ENCODE peak calls at places on chromosomes 12 and 14, in six cellular contexts. N is astrocyte of the hippocampus; X is IMR-90; I is stimulated activated CD8-positive, alpha-beta memory T cell treated with anti-CD3 and anti-CD28 coated beads, Interleukin-4, amount 100 ng/mL, for 48 hours; A is stimulated activated naive CD8-positive, alpha-beta T cell treated with anti-CD3 and anti-CD28 coated beads, Interleukin-15, Interleukin-2, amounts not matched to agents 100 U/mL and 50 U/mL, for 24 hours; Z is activated T-helper 1 cell treated with Interleukin-2 at 50 U/mL for 16 hours. V is an unnamed sample.
A peak's percentile ranks its signal among the peaks of the same experiment; 100 is the strongest.

GRCh38 chr12:100528471-100529139 is 44.9 kb upstream of the GAS2L3 start:
- DNase-seq in N (no peak), X (no peak), I (no peak), A (no peak), Z (no peak), V (peak; percentile 92)

GRCh38 chr12:28710882-28711281 is 438.2 kb upstream of the FAR2 start:
- DNase-seq in N (peak; percentile 76), X (peak; percentile 93), I (no peak), A (no peak), Z (no peak), V (peak; percentile 33)

GRCh38 chr14:22410497-22410896 is 178.5 kb downstream of the DAD1 start:
- DNase-seq in N (no peak), X (no peak), I (no peak), A (no peak), Z (no peak), V (no peak)

GRCh38 chr12:19737019-19737418 is 297.7 kb downstream of the AEBP2 start:
- DNase-seq in N (no peak), X (no peak), I (no peak), A (no peak), Z (no peak), V (no peak)

GRCh38 chr14:80388980-80389711 is 177.8 kb upstream of the DIO2 start:
- DNase-seq in N (peak; percentile 93), X (peak; percentile 92), I (no peak), A (no peak), Z (no peak), V (peak; percentile 96)

GRCh38 chr14:106347890-106348755 is 821.7 kb downstream of the TMEM121 start:
- DNase-seq in N (no peak), X (no peak), I (no peak), A (no peak), Z (no peak), V (no peak)

GRCh38 chr14:95460647-95461478 is 55.6 kb downstream of the SYNE3 start:
- DNase-seq in N (peak; percentile 93), X (peak; percentile 79), I (no peak), A (no peak), Z (no peak), V (peak; percentile 87)

GRCh38 chr12:75998292-75999063 is 33.1 kb downstream of the PHLDA1 start:
- DNase-seq in N (no peak), X (no peak), I (no peak), A (no peak), Z (no peak), V (peak; percentile 81)

GRCh38 chr12:108635201-108635996 is 1.7 kb upstream of the SELPLG start:
- DNase-seq in N (peak; percentile 51), X (peak; percentile 41), I (peak; percentile 68), A (peak; percentile 64), Z (no peak), V (no peak)

GRCh38 chr12:98238513-98238912 is 276.9 kb upstream of the TMPO start:
- DNase-seq in N (peak; percentile 57), X (peak; percentile 29), I (no peak), A (no peak), Z (no peak), V (no peak)

GRCh38 chr12:15883536-15883935 is 1.3 kb downstream of the STRAP start:
- DNase-seq in N (peak; percentile 26), X (peak; percentile 20), I (no peak), A (no peak), Z (no peak), V (no peak)

GRCh38 chr14:33810308-33810707 is 140.6 kb downstream of the EGLN3 start:
- DNase-seq in N (no peak), X (no peak), I (no peak), A (no peak), Z (no peak), V (no peak)

GRCh38 chr12:104407922-104408321 is 48.8 kb upstream of the CHST11 start:
- DNase-seq in N (no peak), X (no peak), I (no peak), A (no peak), Z (no peak), V (no peak)

GRCh38 chr12:55929306-55929791 is 1.6 kb upstream of the DGKA start:
- DNase-seq in N (no peak), X (no peak), I (peak; percentile 84), A (peak; percentile 85), Z (peak; percentile 87), V (no peak)

GRCh38 chr12:72277415-72277814 is 5.2 kb downstream of the TRHDE start:
- DNase-seq in N (peak; percentile 28), X (peak; percentile 81), I (no peak), A (no peak), Z (no peak), V (peak; percentile 89)

GRCh38 chr12:115762934-115763333 is 514.6 kb downstream of the MED13L start:
- DNase-seq in N (no peak), X (no peak), I (no peak), A (no peak), Z (no peak), V (no peak)

GRCh38 chr14:90699016-90699415 is 117.2 kb downstream of the TTC7B start:
- DNase-seq in N (no peak), X (no peak), I (no peak), A (no peak), Z (no peak), V (no peak)

GRCh38 chr12:120964298-120964697 is 14.0 kb upstream of the HNF1A start:
- DNase-seq in N (no peak), X (no peak), I (no peak), A (no peak), Z (no peak), V (no peak)

GRCh38 chr12:130787445-130788410 is 51.3 kb downstream of the STX2 start:
- DNase-seq in N (peak; percentile 85), X (peak; percentile 35), I (no peak), A (no peak), Z (no peak), V (no peak)

GRCh38 chr12:76866726-76867125 is 12.1 kb downstream of the CSRP2 start:
- DNase-seq in N (peak; percentile 88), X (peak; percentile 77), I (no peak), A (no peak), Z (no peak), V (peak; percentile 71)

GRCh38 chr12:42802688-42803279 is 213.2 kb upstream of the PRICKLE1 start:
- DNase-seq in N (no peak), X (peak; percentile 78), I (no peak), A (no peak), Z (no peak), V (no peak)

GRCh38 chr14:88241810-88242209 is 81.3 kb downstream of the KCNK10 start:
- DNase-seq in N (no peak), X (no peak), I (no peak), A (no peak), Z (no peak), V (no peak)

GRCh38 chr12:50326636-50327284 is 43.4 kb upstream of the LIMA1 start:
- DNase-seq in N (peak; percentile 76), X (peak; percentile 72), I (no peak), A (no peak), Z (no peak), V (peak; percentile 75)

GRCh38 chr12:86663691-86664090 is 407.5 kb upstream of the MGAT4C start:
- DNase-seq in N (peak; percentile 52), X (no peak), I (no peak), A (no peak), Z (no peak), V (peak; percentile 50)

GRCh38 chr12:51751657-51752056 is 96.9 kb downstream of the FIGNL2 start:
- DNase-seq in N (peak; percentile 27), X (peak; percentile 11), I (no peak), A (no peak), Z (no peak), V (no peak)

GRCh38 chr12:51171884-51172514 is 936 bp downstream of the TFCP2 start:
- DNase-seq in N (peak; percentile 50), X (peak; percentile 48), I (no peak), A (peak; percentile 32), Z (no peak), V (peak; percentile 22)

GRCh38 chr12:46198913-46199312 is 69.9 kb downstream of the SLC38A1 start:
- DNase-seq in N (no peak), X (no peak), I (no peak), A (no peak), Z (no peak), V (no peak)

GRCh38 chr14:106790189-106791036 is 1264.0 kb downstream of the TMEM121 start:
- DNase-seq in N (no peak), X (no peak), I (peak; percentile 93), A (peak; percentile 89), Z (peak; percentile 44), V (peak; percentile 18)

GRCh38 chr14:103732868-103733626 is 17.4 kb downstream of the ZFYVE21 start:
- DNase-seq in N (no peak), X (no peak), I (no peak), A (no peak), Z (no peak), V (no peak)

GRCh38 chr12:12559699-12560296 is 2.9 kb downstream of the DUSP16 start:
- DNase-seq in N (no peak), X (no peak), I (no peak), A (no peak), Z (no peak), V (no peak)

GRCh38 chr12:109116611-109116949 is 193 bp downstream of the ACACB start:
- DNase-seq in N (no peak), X (no peak), I (no peak), A (no peak), Z (no peak), V (no peak)